ENCODE peak calls at places on chromosomes 6 and 20, in four cellular contexts. P, E, R and K are unnamed samples.

GRCh38 chr6:30709101-30709868 is 7.8 kb downstream of the MDC1 start:
- DNase-seq in P (no peak), R (no peak), E (no peak), K (no peak)

GRCh38 chr6:50007821-50008220 is 14.0 kb downstream of the DEFB110 start:
- DNase-seq in P (no peak), E (peak; percentile 71), R (no peak), K (no peak)

GRCh38 chr20:1900321-1900791 is 5.1 kb downstream of the SIRPA start:
- DNase-seq in E (peak; percentile 76), R (peak; percentile 79), P (peak; percentile 78), K (peak; percentile 27)

GRCh38 chr6:168181316-168181715 is 102.3 kb upstream of the FRMD1 start:
- DNase-seq in P (no peak), E (no peak), R (no peak), K (no peak)

GRCh38 chr20:50245561-50246366 is 55.1 kb downstream of the CEBPB start:
- DNase-seq in P (no peak), E (peak; percentile 63), R (no peak), K (no peak)

GRCh38 chr6:105442369-105442768 is 39.5 kb upstream of the PREP start:
- DNase-seq in E (no peak), R (no peak), P (no peak), K (no peak)

GRCh38 chr20:64053841-64054661 is 4.6 kb upstream of the SOX18 start:
- DNase-seq in R (peak; percentile 33), E (peak; percentile 32), P (peak; percentile 47), K (no peak)

GRCh38 chr20:36754656-36755222 is 8.8 kb upstream of the NDRG3 start:
- DNase-seq in P (peak; percentile 58), R (peak; percentile 63), E (peak; percentile 95), K (no peak)

GRCh38 chr20:21048841-21049273 is 57.3 kb downstream of the LINC00237 start:
- DNase-seq in E (no peak), P (peak; percentile 85), R (peak; percentile 20), K (peak; percentile 57)

GRCh38 chr20:10376271-10377075 is 57.5 kb downstream of the MKKS start:
- DNase-seq in R (no peak), E (no peak), P (peak; percentile 26), K (no peak)

GRCh38 chr6:41167173-41167963 is 4.5 kb upstream of the TREM2 start:
- DNase-seq in E (peak; percentile 11), R (no peak), P (peak; percentile 37), K (no peak)

GRCh38 chr20:54940471-54940870 is 465.1 kb downstream of the DOK5 start:
- DNase-seq in P (no peak), E (no peak), R (no peak), K (no peak)

GRCh38 chr6:142416179-142416578 is 114.4 kb downstream of the ADGRG6 start:
- DNase-seq in E (peak; percentile 91), R (no peak), P (peak; percentile 29), K (no peak)

GRCh38 chr20:51425347-51426106 is 117.0 kb downstream of the NFATC2 start:
- DNase-seq in R (no peak), E (no peak), P (no peak), K (no peak)

DNA sequence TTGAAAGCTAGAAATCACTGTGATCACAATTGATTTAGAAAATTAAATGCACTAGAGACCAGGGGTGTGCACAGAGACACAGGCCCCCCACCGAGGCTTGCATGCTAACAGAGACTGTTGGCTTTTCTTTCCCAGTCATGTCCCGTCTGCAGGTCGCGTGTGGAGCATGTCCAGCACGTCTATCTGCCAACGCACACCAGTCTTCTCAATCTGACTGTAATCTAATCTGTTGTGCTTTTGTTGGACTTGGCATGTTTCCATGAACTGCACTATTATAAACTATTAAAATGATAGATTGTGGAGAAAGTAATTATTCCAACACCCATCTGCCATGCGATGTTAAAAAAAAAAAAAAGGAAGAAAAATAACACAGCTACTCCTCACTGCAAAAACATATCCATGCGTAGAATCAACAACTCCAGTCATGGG is 17.7 kb downstream of the MYLIP start:
- DNase-seq in R (peak; percentile 36), P (no peak), E (peak; percentile 24), K (no peak)
- H3K36me3 ChIP-seq in R (peaks cover 55% of the 10 kb centered on the region), P (peaks cover 76% of the 10 kb centered on the region), E (peaks cover 3% of the 10 kb centered on the region), K (no peaks in the 10 kb centered on the region)

DNA sequence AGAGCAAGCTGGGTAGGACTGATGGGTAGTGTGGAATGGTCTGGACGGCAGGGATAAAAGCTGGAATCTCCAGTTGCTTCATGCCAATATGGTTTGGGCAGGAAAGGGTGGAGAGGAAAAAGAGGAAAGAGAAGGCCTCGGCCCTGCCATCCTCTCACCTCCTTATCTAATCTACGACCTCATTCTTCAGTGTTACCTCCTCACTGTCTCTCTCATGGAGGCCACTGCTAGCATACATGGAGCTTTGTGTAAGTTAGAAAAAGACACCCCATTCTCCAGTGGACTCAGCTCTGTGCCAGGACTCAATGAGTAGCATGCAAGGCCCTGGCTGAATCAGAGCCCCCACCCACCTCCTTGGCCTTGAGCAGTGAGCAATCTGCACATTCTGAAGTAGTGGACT is 6.1 kb upstream of the ARID1B start:
- DNase-seq in E (no peak), R (no peak), P (no peak), K (no peak)
- H3K27me3 ChIP-seq in E (no peaks in the 10 kb centered on the region), R (no peaks in the 10 kb centered on the region), P (no peaks in the 10 kb centered on the region), K (no peaks in the 10 kb centered on the region)

GRCh38 chr20:460180-460579 is 2.2 kb downstream of the TBC1D20 start:
- DNase-seq in E (no peak), P (no peak), R (no peak), K (no peak)

GRCh38 chr20:460707-461106 is 1.6 kb downstream of the TBC1D20 start:
- DNase-seq in P (no peak), E (peak; percentile 32), R (peak; percentile 62), K (no peak)

GRCh38 chr20:458766-459165 is 3.6 kb downstream of the TBC1D20 start:
- DNase-seq in R (no peak), E (no peak), P (no peak), K (no peak)

GRCh38 chr20:462199-462991 is at the start of gene TBC1D20:
- DNase-seq in E (peak; percentile 85), R (peak; percentile 82), P (peak; percentile 87), K (peak; percentile 93)

DNA sequence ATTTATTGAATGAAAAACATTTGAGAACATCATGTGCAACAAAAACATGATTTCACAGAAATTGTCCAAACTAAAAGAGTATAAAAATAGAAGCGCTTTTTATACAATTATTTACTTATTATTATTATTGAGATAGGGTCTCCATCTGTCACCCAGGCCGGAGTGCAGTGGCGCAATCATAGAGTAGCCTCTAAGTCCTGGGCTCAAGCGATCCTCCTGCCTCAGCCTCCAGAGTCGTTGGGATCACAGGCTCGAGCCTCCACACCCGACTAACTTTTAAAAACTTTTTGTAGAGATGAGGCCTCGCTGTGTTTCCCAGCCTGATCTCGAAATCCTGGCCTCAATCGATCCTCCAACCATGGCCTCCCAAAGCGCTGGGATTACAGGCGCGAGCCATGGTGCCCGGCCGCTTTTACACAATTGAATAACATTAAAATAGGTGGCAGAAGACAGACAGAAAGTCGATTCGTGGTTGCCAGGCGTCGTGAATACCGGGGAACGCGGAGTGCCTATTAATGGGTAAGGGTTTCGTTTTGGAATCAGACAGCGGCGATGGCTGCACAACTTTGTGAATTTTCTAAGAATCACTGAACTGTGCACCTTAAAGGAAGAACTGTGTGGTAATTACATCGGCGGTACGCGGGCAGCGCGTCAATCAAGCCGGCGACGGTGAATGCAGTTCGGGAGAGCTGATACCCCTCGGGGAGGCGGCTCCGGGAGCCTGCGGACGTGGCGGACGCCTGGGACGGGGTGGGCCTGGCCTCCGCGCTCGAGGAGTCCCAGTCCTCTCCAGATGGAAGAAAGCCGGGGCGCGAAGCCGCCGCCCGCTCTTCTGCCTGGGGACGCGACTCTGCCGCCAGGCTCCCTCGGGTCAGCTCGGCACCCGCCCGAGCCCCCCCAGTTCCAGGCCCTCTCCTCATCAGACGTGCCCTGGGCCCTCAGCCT is 807 bp downstream of the TBC1D20 start:
- DNase-seq in R (peak; percentile 46), E (peak; percentile 40), P (peak; percentile 59), K (no peak)
- H3K4me1 ChIP-seq in R (peaks cover 41% of the 10 kb centered on the region), E (peaks cover 8% of the 10 kb centered on the region), P (peaks cover 22% of the 10 kb centered on the region), K (no peaks in the 10 kb centered on the region)

GRCh38 chr20:35000922-35001595 is 45.4 kb downstream of the MYH7B start:
- DNase-seq in P (no peak), R (no peak), E (no peak), K (no peak)
- H3K36me3 ChIP-seq in P (peaks cover 75% of the 10 kb centered on the region), R (peaks cover 87% of the 10 kb centered on the region), E (peaks cover 42% of the 10 kb centered on the region), K (no peaks in the 10 kb centered on the region)